ENCODE peak calls at places on chromosomes 1 and 21, in seven cellular contexts. One of them, this sample, is unnamed.

GRCh38 chr21:34593423-34593822 is 21.5 kb downstream of the RCAN1 start:
- DNase-seq in progenitor cell of endocrine pancreas: no peak
- DNase-seq in AG09309: no peak
- DNase-seq in foreskin fibroblast: no peak
- DNase-seq in RWPE1: no peak
- DNase-seq in endothelial cell: no peak
- DNase-seq in fibroblast of pulmonary artery: no peak
- DNase-seq in this sample: no peak

GRCh38 chr1:213783273-213783672 is 204.5 kb upstream of the PROX1 start:
- DNase-seq in progenitor cell of endocrine pancreas: no peak
- DNase-seq in AG09309: no peak
- DNase-seq in foreskin fibroblast: no peak
- DNase-seq in RWPE1: no peak
- DNase-seq in endothelial cell: no peak
- DNase-seq in fibroblast of pulmonary artery: no peak
- DNase-seq in this sample: no peak

GRCh38 chr1:216598448-216598847 is 124.8 kb downstream of the ESRRG start:
- DNase-seq in progenitor cell of endocrine pancreas: no peak
- DNase-seq in AG09309: no peak
- DNase-seq in foreskin fibroblast: no peak
- DNase-seq in RWPE1: no peak
- DNase-seq in endothelial cell: no peak
- DNase-seq in fibroblast of pulmonary artery: no peak
- DNase-seq in this sample: no peak

GRCh38 chr1:3545363-3546047 is 65.8 kb downstream of the MEGF6 start:
- DNase-seq in progenitor cell of endocrine pancreas: no peak
- DNase-seq in AG09309: no peak
- DNase-seq in foreskin fibroblast: no peak
- DNase-seq in RWPE1: no peak
- DNase-seq in endothelial cell: no peak
- DNase-seq in fibroblast of pulmonary artery: no peak
- DNase-seq in this sample: no peak

GRCh38 chr1:37865348-37866119 is 6.1 kb upstream of the MTF1 start:
- DNase-seq in progenitor cell of endocrine pancreas: no peak
- DNase-seq in AG09309: no peak
- DNase-seq in foreskin fibroblast: no peak
- DNase-seq in RWPE1: peak; percentile 87
- DNase-seq in endothelial cell: no peak
- DNase-seq in fibroblast of pulmonary artery: no peak
- DNase-seq in this sample: no peak

GRCh38 chr21:29313662-29314408 is 15.1 kb downstream of the BACH1 start:
- DNase-seq in progenitor cell of endocrine pancreas: no peak
- DNase-seq in AG09309: no peak
- DNase-seq in foreskin fibroblast: no peak
- DNase-seq in RWPE1: no peak
- DNase-seq in endothelial cell: no peak
- DNase-seq in fibroblast of pulmonary artery: no peak
- DNase-seq in this sample: no peak

GRCh38 chr1:200041337-200042118 is 14.0 kb downstream of the NR5A2 start:
- DNase-seq in progenitor cell of endocrine pancreas: no peak
- DNase-seq in AG09309: no peak
- DNase-seq in foreskin fibroblast: no peak
- DNase-seq in RWPE1: no peak
- DNase-seq in endothelial cell: peak; percentile 27
- DNase-seq in fibroblast of pulmonary artery: no peak
- DNase-seq in this sample: no peak

GRCh38 chr1:116806245-116806644 is 52.0 kb downstream of the CD2 start:
- DNase-seq in progenitor cell of endocrine pancreas: no peak
- DNase-seq in AG09309: no peak
- DNase-seq in foreskin fibroblast: no peak
- DNase-seq in RWPE1: no peak
- DNase-seq in endothelial cell: no peak
- DNase-seq in fibroblast of pulmonary artery: no peak
- DNase-seq in this sample: no peak

GRCh38 chr1:22332795-22333499 is 118.7 kb upstream of the ZBTB40 start:
- DNase-seq in progenitor cell of endocrine pancreas: no peak
- DNase-seq in AG09309: no peak
- DNase-seq in foreskin fibroblast: no peak
- DNase-seq in RWPE1: no peak
- DNase-seq in endothelial cell: no peak
- DNase-seq in fibroblast of pulmonary artery: no peak
- DNase-seq in this sample: no peak

GRCh38 chr1:116424438-116424837 is 51.4 kb downstream of the ATP1A1 start:
- DNase-seq in progenitor cell of endocrine pancreas: no peak
- DNase-seq in AG09309: no peak
- DNase-seq in foreskin fibroblast: no peak
- DNase-seq in RWPE1: no peak
- DNase-seq in endothelial cell: no peak
- DNase-seq in fibroblast of pulmonary artery: no peak
- DNase-seq in this sample: no peak

GRCh38 chr21:30839304-30839703 is 9.7 kb upstream of the KRTAP7-1 start:
- DNase-seq in progenitor cell of endocrine pancreas: peak; percentile 33
- DNase-seq in AG09309: no peak
- DNase-seq in foreskin fibroblast: no peak
- DNase-seq in RWPE1: peak; percentile 62
- DNase-seq in endothelial cell: peak; percentile 60
- DNase-seq in fibroblast of pulmonary artery: peak; percentile 0
- DNase-seq in this sample: no peak

GRCh38 chr1:6960291-6960758 is 175.1 kb downstream of the CAMTA1 start:
- DNase-seq in progenitor cell of endocrine pancreas: no peak
- DNase-seq in AG09309: peak; percentile 18
- DNase-seq in foreskin fibroblast: peak; percentile 72
- DNase-seq in RWPE1: peak; percentile 43
- DNase-seq in endothelial cell: no peak
- DNase-seq in fibroblast of pulmonary artery: no peak
- DNase-seq in this sample: no peak

GRCh38 chr21:44865561-44866280 is 7.8 kb downstream of the PTTG1IP start:
- DNase-seq in progenitor cell of endocrine pancreas: no peak
- DNase-seq in AG09309: no peak
- DNase-seq in foreskin fibroblast: no peak
- DNase-seq in RWPE1: no peak
- DNase-seq in endothelial cell: no peak
- DNase-seq in fibroblast of pulmonary artery: peak; percentile 17
- DNase-seq in this sample: no peak

GRCh38 chr1:8255712-8256111 is 62.2 kb upstream of the SLC45A1 start:
- DNase-seq in progenitor cell of endocrine pancreas: no peak
- DNase-seq in AG09309: no peak
- DNase-seq in foreskin fibroblast: no peak
- DNase-seq in RWPE1: no peak
- DNase-seq in endothelial cell: no peak
- DNase-seq in fibroblast of pulmonary artery: no peak
- DNase-seq in this sample: no peak

GRCh38 chr21:46189959-46190490 is 5.8 kb upstream of the SPATC1L start:
- DNase-seq in progenitor cell of endocrine pancreas: no peak
- DNase-seq in AG09309: no peak
- DNase-seq in foreskin fibroblast: no peak
- DNase-seq in RWPE1: no peak
- DNase-seq in endothelial cell: no peak
- DNase-seq in fibroblast of pulmonary artery: no peak
- DNase-seq in this sample: no peak

GRCh38 chr21:46187814-46188213 is 3.6 kb upstream of the SPATC1L start:
- DNase-seq in progenitor cell of endocrine pancreas: no peak
- DNase-seq in AG09309: no peak
- DNase-seq in foreskin fibroblast: no peak
- DNase-seq in RWPE1: no peak
- DNase-seq in endothelial cell: no peak
- DNase-seq in fibroblast of pulmonary artery: peak; percentile 9
- DNase-seq in this sample: no peak

GRCh38 chr21:46189213-46189958 is 5.1 kb upstream of the SPATC1L start:
- DNase-seq in progenitor cell of endocrine pancreas: no peak
- DNase-seq in AG09309: no peak
- DNase-seq in foreskin fibroblast: peak; percentile 61
- DNase-seq in RWPE1: no peak
- DNase-seq in endothelial cell: no peak
- DNase-seq in fibroblast of pulmonary artery: peak; percentile 64
- DNase-seq in this sample: no peak

GRCh38 chr21:46187251-46187650 is 3.0 kb upstream of the SPATC1L start:
- DNase-seq in progenitor cell of endocrine pancreas: no peak
- DNase-seq in AG09309: no peak
- DNase-seq in foreskin fibroblast: no peak
- DNase-seq in RWPE1: no peak
- DNase-seq in endothelial cell: no peak
- DNase-seq in fibroblast of pulmonary artery: no peak
- DNase-seq in this sample: no peak

DNA sequence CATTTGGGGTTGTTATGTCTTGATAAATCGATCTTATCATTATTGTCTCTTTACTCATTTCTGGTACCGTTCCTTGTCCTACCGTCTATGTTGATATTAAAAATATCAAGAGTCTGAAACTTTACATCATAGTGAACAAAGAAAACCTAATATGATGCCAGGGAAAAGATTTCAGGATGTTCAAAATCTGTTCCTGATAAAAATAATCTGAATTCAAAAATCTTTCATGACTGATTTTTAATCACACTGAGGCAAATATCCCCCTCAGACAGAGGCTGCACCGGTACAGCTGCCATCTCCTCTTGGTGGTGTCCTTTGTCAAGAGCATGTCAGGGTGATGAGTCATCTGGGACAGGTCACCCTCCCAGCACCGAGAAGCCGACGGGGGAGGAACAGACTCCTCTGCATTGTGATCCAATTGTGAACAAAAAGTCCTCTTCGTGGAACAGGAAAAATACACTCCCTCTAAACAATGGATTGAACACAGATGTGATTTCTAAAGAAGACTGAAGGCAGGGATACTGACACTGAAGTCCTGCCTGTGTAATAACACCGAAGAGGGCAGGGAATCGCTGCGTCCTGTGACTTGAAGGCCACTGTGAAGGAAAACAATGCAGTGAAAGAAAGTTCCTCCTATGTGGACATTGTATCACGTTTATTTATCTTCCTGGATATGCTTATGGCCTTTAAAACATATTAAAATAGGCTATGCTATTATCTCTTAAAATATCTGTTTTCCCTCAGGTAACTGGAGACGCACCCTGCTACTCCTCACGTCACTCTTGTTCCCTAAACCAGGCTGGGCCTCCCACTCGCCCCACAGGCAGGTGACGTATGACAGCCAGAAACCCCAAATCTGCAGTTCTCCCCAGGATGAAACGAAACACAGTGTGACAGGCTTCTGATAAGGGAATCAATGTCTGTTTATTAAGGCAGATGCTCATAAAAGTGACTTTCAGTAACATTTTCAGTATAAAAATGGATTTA is 4.3 kb upstream of the SPATC1L start:
- DNase-seq in progenitor cell of endocrine pancreas: no peak
- DNase-seq in AG09309: no peak
- DNase-seq in foreskin fibroblast: peak; percentile 71
- DNase-seq in RWPE1: peak; percentile 35
- DNase-seq in endothelial cell: no peak
- DNase-seq in fibroblast of pulmonary artery: peak; percentile 85
- DNase-seq in this sample: no peak
- TF ChIP-seq CTCF in progenitor cell of endocrine pancreas: no peak
- TF ChIP-seq CTCF in AG09309: no peak
- TF ChIP-seq CTCF in foreskin fibroblast: no peak
- TF ChIP-seq CTCF in RWPE1: no peak
- TF ChIP-seq CTCF in endothelial cell: no peak
- TF ChIP-seq CTCF in fibroblast of pulmonary artery: no peak
- TF ChIP-seq CTCF in this sample: no peak

DNA sequence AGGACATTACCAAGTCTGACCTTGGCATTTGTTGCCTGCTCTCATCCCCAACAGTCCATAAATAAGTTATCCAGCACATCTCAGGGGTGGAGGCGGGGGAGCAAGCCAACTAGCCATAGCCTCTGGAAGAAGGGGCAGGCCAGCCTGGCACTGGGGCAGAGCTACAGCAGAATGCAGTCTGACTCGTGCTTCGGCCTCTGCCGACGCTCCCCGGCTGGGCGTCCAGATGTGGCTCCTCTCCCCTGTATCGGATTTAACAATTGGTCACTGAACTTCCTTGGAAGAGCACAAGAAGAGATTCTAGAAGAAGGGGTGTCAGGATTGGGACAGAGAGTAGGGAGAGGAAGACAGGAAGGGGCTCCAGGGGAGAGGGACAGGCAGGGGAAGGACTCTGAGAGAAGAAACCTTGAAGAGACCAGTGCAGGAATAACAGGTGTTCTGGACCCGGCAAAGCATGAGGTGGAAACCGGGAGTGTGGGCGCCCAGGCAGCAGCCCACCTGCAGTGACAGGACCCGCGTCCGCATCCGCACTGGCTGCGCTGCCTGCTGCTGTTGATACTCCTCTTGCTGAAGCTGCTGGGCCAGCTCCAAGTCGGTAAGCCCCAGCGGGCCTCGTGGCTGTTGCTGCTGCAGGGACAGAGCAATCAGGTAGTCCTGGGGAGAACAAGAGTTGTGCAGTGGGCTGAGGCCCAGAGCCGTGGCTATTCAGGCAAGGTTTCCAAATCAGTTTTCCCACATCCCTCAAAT is 9.4 kb downstream of the MINDY1 start:
- DNase-seq in progenitor cell of endocrine pancreas: no peak
- DNase-seq in AG09309: no peak
- DNase-seq in foreskin fibroblast: no peak
- DNase-seq in RWPE1: no peak
- DNase-seq in endothelial cell: no peak
- DNase-seq in fibroblast of pulmonary artery: no peak
- DNase-seq in this sample: no peak
- TF ChIP-seq CTCF in progenitor cell of endocrine pancreas: no peak
- TF ChIP-seq CTCF in AG09309: no peak
- TF ChIP-seq CTCF in foreskin fibroblast: no peak
- TF ChIP-seq CTCF in RWPE1: no peak
- TF ChIP-seq CTCF in endothelial cell: no peak
- TF ChIP-seq CTCF in fibroblast of pulmonary artery: no peak
- TF ChIP-seq CTCF in this sample: no peak

GRCh38 chr1:205012416-205013140 is 30.4 kb upstream of the CNTN2 start:
- DNase-seq in progenitor cell of endocrine pancreas: no peak
- DNase-seq in AG09309: no peak
- DNase-seq in foreskin fibroblast: no peak
- DNase-seq in RWPE1: no peak
- DNase-seq in endothelial cell: no peak
- DNase-seq in fibroblast of pulmonary artery: no peak
- DNase-seq in this sample: no peak
- TF ChIP-seq CTCF in progenitor cell of endocrine pancreas: no peak
- TF ChIP-seq CTCF in AG09309: no peak
- TF ChIP-seq CTCF in foreskin fibroblast: no peak
- TF ChIP-seq CTCF in RWPE1: no peak
- TF ChIP-seq CTCF in endothelial cell: no peak
- TF ChIP-seq CTCF in fibroblast of pulmonary artery: no peak
- TF ChIP-seq CTCF in this sample: no peak

DNA sequence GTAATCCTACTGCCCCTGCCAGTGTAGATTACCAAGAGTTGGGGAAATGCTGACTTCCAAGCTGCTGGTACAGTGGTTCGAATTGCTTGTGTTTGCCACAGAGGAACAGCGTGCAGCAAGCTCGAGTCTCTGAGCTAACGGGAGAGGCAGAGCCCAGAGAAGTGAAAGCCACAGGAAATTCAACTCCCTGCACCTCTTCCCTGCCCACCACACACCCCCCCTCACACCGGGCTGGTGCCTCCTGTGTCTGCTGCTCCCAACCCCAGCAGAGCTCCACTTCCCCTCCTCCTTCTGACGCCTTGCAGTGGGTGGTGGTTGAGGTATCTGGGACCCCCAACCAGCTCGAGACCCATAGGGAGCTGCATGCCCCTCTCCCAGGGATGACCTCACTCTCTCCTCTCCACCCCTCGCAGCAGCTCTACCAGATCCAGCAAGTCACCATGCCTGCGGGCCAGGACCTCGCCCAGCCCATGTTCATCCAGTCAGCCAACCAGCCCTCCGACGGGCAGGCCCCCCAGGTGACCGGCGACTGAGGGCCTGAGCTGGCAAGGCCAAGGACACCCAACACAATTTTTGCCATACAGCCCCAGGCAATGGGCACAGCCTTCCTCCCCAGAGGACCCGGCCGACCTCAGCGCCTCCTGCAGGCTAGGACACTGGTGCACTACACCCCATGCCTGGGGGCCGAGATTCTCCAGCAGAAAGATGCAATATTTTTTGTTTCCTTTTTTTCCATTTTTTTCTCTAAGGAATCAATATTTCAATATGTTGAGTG is 13.1 kb upstream of the KCNQ4 start:
- DNase-seq in progenitor cell of endocrine pancreas: no peak
- DNase-seq in AG09309: no peak
- DNase-seq in foreskin fibroblast: no peak
- DNase-seq in RWPE1: no peak
- DNase-seq in endothelial cell: no peak
- DNase-seq in fibroblast of pulmonary artery: no peak
- DNase-seq in this sample: no peak
- TF ChIP-seq CTCF in progenitor cell of endocrine pancreas: peak; percentile 8
- TF ChIP-seq CTCF in AG09309: no peak
- TF ChIP-seq CTCF in foreskin fibroblast: peak; percentile 3
- TF ChIP-seq CTCF in RWPE1: no peak
- TF ChIP-seq CTCF in endothelial cell: no peak
- TF ChIP-seq CTCF in fibroblast of pulmonary artery: peak; percentile 1
- TF ChIP-seq CTCF in this sample: no peak